ENCODE peak calls at places on chromosomes 6 and 20, in four cellular contexts. P, M, C and V are unnamed samples.

GRCh38 chr6:44540881-44541280 is 153.4 kb downstream of the CDC5L start:
- DNase-seq in M (no peak), C (no peak), P (no peak), V (no peak)

GRCh38 chr6:119764927-119765681 is 415.5 kb upstream of the MAN1A1 start:
- DNase-seq in C (no peak), M (no peak), P (no peak), V (no peak)

GRCh38 chr6:80531676-80532619 is 425.5 kb downstream of the BCKDHB start:
- DNase-seq in M (no peak), P (no peak), C (peak; percentile 55), V (peak; percentile 61)

GRCh38 chr20:19784511-19785172 is 26.6 kb downstream of the RIN2 start:
- DNase-seq in M (peak; percentile 44), P (peak; percentile 31), C (peak; percentile 89), V (peak; percentile 86)

GRCh38 chr6:158799051-158799792 is 19.9 kb downstream of the EZR start:
- DNase-seq in C (peak; percentile 58), P (no peak), M (no peak), V (peak; percentile 36)

GRCh38 chr20:5714261-5715041 is 35.8 kb upstream of the SHLD1 start:
- DNase-seq in M (no peak), P (no peak), C (peak; percentile 74), V (no peak)

GRCh38 chr6:154407440-154407839 is 50.8 kb upstream of the IPCEF1 start:
- DNase-seq in C (no peak), P (no peak), M (no peak), V (no peak)

GRCh38 chr6:10146723-10147451 is 268.0 kb downstream of the TFAP2A start:
- DNase-seq in C (peak; percentile 31), P (no peak), M (no peak), V (peak; percentile 13)

GRCh38 chr20:17809714-17810631 is 110.2 kb downstream of the BANF2 start:
- DNase-seq in C (no peak), P (no peak), M (no peak), V (peak; percentile 69)

GRCh38 chr20:1718604-1719384 is 61.2 kb upstream of the SIRPG start:
- DNase-seq in P (no peak), M (peak; percentile 73), C (peak; percentile 63), V (peak; percentile 96)

GRCh38 chr6:39496951-39497350 is 174.4 kb upstream of the KCNK16 start:
- DNase-seq in P (peak; percentile 38), M (peak; percentile 27), C (peak; percentile 88), V (peak; percentile 82)

GRCh38 chr20:64229537-64230061 is 25.9 kb upstream of the PCMTD2 start:
- DNase-seq in P (no peak), C (no peak), M (no peak), V (no peak)

GRCh38 chr6:16337280-16337975 is 99.0 kb downstream of the GMPR start:
- DNase-seq in M (peak; percentile 93), P (peak; percentile 97), C (peak; percentile 99), V (peak; percentile 99)

GRCh38 chr20:53676519-53676822 is 82.8 kb upstream of the ZNF217 start:
- DNase-seq in M (no peak), P (no peak), C (no peak), V (no peak)

GRCh38 chr6:108106261-108106660 is 31.7 kb upstream of the OSTM1 start:
- DNase-seq in P (no peak), C (no peak), M (no peak), V (no peak)

GRCh38 chr6:156557269-156557885 is 219.8 kb upstream of the ARID1B start:
- DNase-seq in M (no peak), C (peak; percentile 16), P (no peak), V (peak; percentile 42)

GRCh38 chr20:47126709-47127108 is 229.8 kb downstream of the ZMYND8 start:
- DNase-seq in M (no peak), C (peak; percentile 70), P (no peak), V (peak; percentile 91)

GRCh38 chr20:61608275-61609085 is 356.4 kb downstream of the CDH4 start:
- DNase-seq in M (no peak), C (no peak), P (no peak), V (no peak)

GRCh38 chr6:35724471-35724870 is 12.4 kb upstream of the ARMC12 start:
- DNase-seq in P (no peak), M (no peak), C (no peak), V (no peak)

GRCh38 chr6:31203345-31203979 is 33.0 kb upstream of the POU5F1 start:
- DNase-seq in C (peak; percentile 10), P (no peak), M (no peak), V (no peak)

GRCh38 chr6:164455835-164456234 is 853.6 kb downstream of the C6orf118 start:
- DNase-seq in C (no peak), P (no peak), M (no peak), V (no peak)

GRCh38 chr20:3908667-3909066 is 19.5 kb downstream of the PANK2 start:
- DNase-seq in M (no peak), C (no peak), P (peak; percentile 65), V (no peak)

GRCh38 chr6:137927777-137928218 is 60.7 kb downstream of the TNFAIP3 start:
- DNase-seq in M (no peak), C (peak; percentile 31), P (no peak), V (no peak)

GRCh38 chr6:10362300-10362699 is 52.6 kb downstream of the TFAP2A start:
- DNase-seq in P (no peak), C (no peak), M (no peak), V (no peak)

GRCh38 chr6:72977114-72977513 is 248.2 kb downstream of the KHDC1L start:
- DNase-seq in C (no peak), M (no peak), P (no peak), V (no peak)

GRCh38 chr6:47932575-47932974 is 150.7 kb downstream of the OPN5 start:
- DNase-seq in M (no peak), P (no peak), C (no peak), V (no peak)

GRCh38 chr20:7366189-7366588 is 574.1 kb downstream of the HAO1 start:
- DNase-seq in P (no peak), C (no peak), M (no peak), V (no peak)

GRCh38 chr20:59805786-59806577 is 127.5 kb downstream of the SYCP2 start:
- DNase-seq in C (no peak), M (no peak), P (no peak), V (no peak)

GRCh38 chr20:33021879-33022732 is 9.3 kb upstream of the BPIFB6 start:
- DNase-seq in M (no peak), C (no peak), P (no peak), V (no peak)

GRCh38 chr6:127192911-127193503 is 73.7 kb upstream of the RNF146 start:
- DNase-seq in C (peak; percentile 74), M (no peak), P (no peak), V (peak; percentile 89)

GRCh38 chr6:148524509-148524908 is 181.9 kb downstream of the SASH1 start:
- DNase-seq in P (no peak), C (peak; percentile 72), M (no peak), V (peak; percentile 86)

GRCh38 chr6:112289039-112289566 is 34.7 kb upstream of the LAMA4 start:
- DNase-seq in P (peak; percentile 61), C (peak; percentile 97), M (peak; percentile 72), V (peak; percentile 92)

GRCh38 chr6:28633445-28634215 is 107.9 kb downstream of the GPX5 start:
- DNase-seq in P (no peak), C (no peak), M (no peak), V (no peak)

GRCh38 chr6:28635547-28636158 is 110.0 kb downstream of the GPX5 start:
- DNase-seq in C (no peak), P (no peak), M (no peak), V (no peak)

GRCh38 chr6:28632326-28632851 is 106.7 kb downstream of the GPX5 start:
- DNase-seq in C (no peak), P (no peak), M (no peak), V (no peak)

GRCh38 chr6:28634758-28635546 is 109.3 kb downstream of the GPX5 start:
- DNase-seq in C (peak; percentile 20), P (no peak), M (no peak), V (no peak)

GRCh38 chr6:28634406-28634757 is 108.7 kb downstream of the GPX5 start:
- DNase-seq in C (no peak), P (no peak), M (no peak), V (no peak)
- H3K4me3 ChIP-seq in C (peak overlapping the region; percentile 49), P (peak overlapping the region; percentile 32), M (peak overlapping the region; percentile 46), V (no peak overlapping the region)

DNA sequence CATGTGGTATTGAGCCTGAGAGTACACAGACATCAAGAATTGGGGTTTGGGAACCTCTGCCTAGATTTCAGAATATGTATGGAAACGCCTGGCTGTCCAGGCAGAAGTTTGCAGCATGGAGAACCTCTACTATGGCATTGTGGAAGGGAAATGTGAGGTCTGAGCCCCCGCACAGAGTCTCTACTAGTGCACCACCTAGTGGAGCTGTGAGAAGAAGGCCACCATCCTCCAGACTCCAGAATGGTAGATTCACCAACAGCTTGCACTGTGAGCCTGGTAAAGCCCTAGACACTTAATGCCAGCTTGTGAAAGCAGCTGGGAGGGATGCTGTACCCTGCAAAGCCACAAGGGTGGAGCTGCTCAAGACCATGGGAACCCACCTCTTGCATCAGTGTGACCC is 658.2 kb downstream of the HACE1 start:
- DNase-seq in C (no peak), M (no peak), P (no peak), V (no peak)
- TF ChIP-seq CTCF in C (no peak), M (no peak), P (no peak), V (no peak)

DNA sequence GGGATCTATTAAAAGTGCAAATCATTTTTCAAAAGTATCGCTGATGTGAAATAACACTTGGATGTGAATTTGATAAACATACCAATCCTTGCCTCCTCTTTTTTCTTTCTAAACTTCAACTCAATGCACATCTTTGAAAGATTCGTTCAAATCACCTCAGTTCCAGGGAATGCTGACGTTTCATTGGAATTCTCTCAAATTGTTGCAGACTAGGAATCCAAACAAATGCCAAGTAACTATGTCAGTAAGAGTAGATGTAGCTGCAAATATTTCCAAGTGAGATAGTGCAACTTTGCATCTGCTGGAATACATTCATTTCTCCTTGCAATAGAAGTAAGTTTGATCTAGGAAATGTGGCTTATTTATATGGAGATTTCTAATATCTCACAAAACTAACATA is 220.7 kb downstream of the FUT9 start:
- DNase-seq in C (no peak), M (no peak), P (no peak), V (no peak)
- H3K4me3 ChIP-seq in C (no peak overlapping the region), M (no peak overlapping the region), P (no peak overlapping the region), V (no peak overlapping the region)

GRCh38 chr6:254011-254410 is 38.3 kb upstream of the DUSP22 start:
- DNase-seq in C (no peak), P (no peak), M (peak; percentile 22), V (no peak)
- TF ChIP-seq CTCF in C (no peak), P (no peak), M (no peak), V (no peak)

GRCh38 chr6:152098683-152099082 is 291.2 kb downstream of the ESR1 start:
- DNase-seq in C (no peak), P (peak; percentile 13), M (no peak), V (no peak)
- H3K4me3 ChIP-seq in C (no peak overlapping the region), P (no peak overlapping the region), M (no peak overlapping the region), V (no peak overlapping the region)

GRCh38 chr6:15248451-15249370 is 2.8 kb downstream of the JARID2 start:
- DNase-seq in P (peak; percentile 92), C (peak; percentile 98), M (peak; percentile 94), V (peak; percentile 92)
- TF ChIP-seq CTCF in P (peak; percentile 58), C (peak; percentile 19), M (no peak), V (peak; percentile 49)

DNA sequence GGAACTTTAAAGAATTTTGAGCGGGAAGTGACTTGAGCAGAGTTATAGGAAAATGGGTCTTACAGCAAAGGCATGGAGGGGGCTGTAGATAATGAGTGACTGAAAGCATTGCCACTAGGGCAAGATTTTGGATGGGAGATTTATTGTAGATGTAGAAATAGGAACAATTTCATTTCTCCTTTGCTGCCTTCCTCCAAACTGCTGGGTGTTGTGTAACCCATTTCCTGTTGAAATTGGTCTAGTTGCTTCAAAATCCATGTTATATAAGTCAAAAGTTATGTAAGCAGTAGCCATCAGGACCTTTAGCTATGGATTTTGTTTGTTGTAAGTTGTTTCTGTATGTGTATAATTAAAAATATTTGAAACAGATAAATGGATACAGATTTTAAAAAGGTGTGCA is 11.1 kb downstream of the YWHAB start:
- DNase-seq in C (peak; percentile 64), P (no peak), M (no peak), V (peak; percentile 58)
- H3K4me3 ChIP-seq in C (no peak overlapping the region), P (no peak overlapping the region), M (no peak overlapping the region), V (no peak overlapping the region)